ENCODE peak calls at places on chromosomes 4 and X, in eight cellular contexts. S, A, K, J, M, G, U and H are unnamed samples.

GRCh38 chr4:83285022-83285387 is 407 bp upstream of the COQ2 start:
- DNase-seq in M (peak), S (no peak), J (peak), A (peak), G (peak), U (peak), K (peak), H (peak)

GRCh38 chrX:133698298-133698697 is 283.0 kb upstream of the GPC4 start:
- DNase-seq in M (no peak), U (no peak), G (peak), A (no peak), J (no peak), K (peak), S (no peak), H (peak)

GRCh38 chrX:40474205-40474626 is 106.6 kb upstream of the ATP6AP2 start:
- DNase-seq in K (no peak), S (no peak), M (no peak), A (no peak), U (peak), J (no peak), G (peak), H (peak)

GRCh38 chr4:165663411-165663810 is 209.6 kb upstream of the TLL1 start:
- DNase-seq in U (no peak), A (no peak), M (no peak), J (no peak), G (no peak), S (no peak), K (no peak), H (no peak)

GRCh38 chr4:101651778-101652177 is 138.8 kb upstream of the BANK1 start:
- DNase-seq in A (no peak), S (no peak), U (peak), M (no peak), G (peak), K (no peak), J (no peak), H (no peak)

GRCh38 chr4:38759077-38759789 is 23.6 kb downstream of the TLR10 start:
- DNase-seq in A (peak), G (peak), K (peak), M (peak), J (peak), S (peak), U (peak), H (peak)

GRCh38 chr4:36226430-36227227 is 17.7 kb downstream of the ARAP2 start:
- DNase-seq in J (no peak), S (no peak), U (no peak), G (peak), A (no peak), M (no peak), K (no peak), H (peak)

GRCh38 chr4:65599335-65599734 is 71.0 kb downstream of the EPHA5 start:
- DNase-seq in A (no peak), S (no peak), M (no peak), K (peak), G (no peak), J (peak), U (no peak), H (no peak)

GRCh38 chrX:40154853-40155616 is 57.3 kb upstream of the BCOR start:
- DNase-seq in M (peak), S (peak), A (peak), J (peak), K (peak), U (peak), G (peak), H (peak)

GRCh38 chr4:40577588-40578253 is 51.9 kb downstream of the RBM47 start:
- DNase-seq in U (no peak), S (no peak), J (no peak), A (no peak), G (no peak), K (no peak), M (no peak), H (no peak)

GRCh38 chr4:184933311-184933710 is 85.0 kb upstream of the HELT start:
- DNase-seq in G (no peak), U (no peak), K (no peak), S (no peak), A (no peak), J (no peak), M (no peak), H (no peak)

GRCh38 chrX:48902135-48902534 is 4.4 kb downstream of the PQBP1 start:
- DNase-seq in S (no peak), J (no peak), U (no peak), A (no peak), G (no peak), K (no peak), M (no peak), H (no peak)

GRCh38 chrX:48695925-48696300 is 621 bp upstream of the SUV39H1 start:
- DNase-seq in M (no peak), U (no peak), S (no peak), A (no peak), K (no peak), G (no peak), J (peak), H (peak)

GRCh38 chr4:78510108-78510507 is 41.5 kb upstream of the ANXA3 start:
- DNase-seq in G (no peak), M (no peak), S (no peak), J (no peak), K (peak), U (no peak), A (no peak), H (no peak)

GRCh38 chr4:56790566-56791175 is 30.8 kb downstream of the SPINK2 start:
- DNase-seq in A (no peak), U (no peak), J (no peak), K (no peak), G (no peak), S (no peak), M (no peak), H (no peak)

GRCh38 chr4:88725143-88725542 is 27.5 kb upstream of the NAP1L5 start:
- DNase-seq in M (no peak), A (no peak), S (no peak), K (no peak), J (no peak), G (no peak), U (no peak), H (no peak)

GRCh38 chrX:43703211-43703791 is 47.2 kb downstream of the MAOA start:
- DNase-seq in S (no peak), A (no peak), M (no peak), J (peak), U (no peak), G (no peak), K (peak), H (no peak)

GRCh38 chr4:47374477-47374876 is 89.0 kb downstream of the COMMD8 start:
- DNase-seq in K (peak), A (no peak), S (no peak), J (peak), G (no peak), M (no peak), U (no peak), H (no peak)

GRCh38 chr4:55906999-55907398 is 41.7 kb upstream of the CEP135 start:
- DNase-seq in G (no peak), M (no peak), S (no peak), A (peak), U (no peak), J (peak), K (peak), H (no peak)

GRCh38 chr4:54547299-54548097 is 110.3 kb upstream of the KIT start:
- DNase-seq in M (no peak), A (no peak), G (peak), K (peak), J (no peak), U (no peak), S (no peak), H (peak)

GRCh38 chr4:121272526-121272925 is 108.3 kb downstream of the QRFPR start:
- DNase-seq in J (peak), M (no peak), K (peak), A (no peak), U (no peak), G (no peak), S (no peak), H (no peak)

GRCh38 chrX:10677490-10677889 is 57.1 kb upstream of the MID1 start:
- DNase-seq in K (peak), M (no peak), G (peak), U (no peak), A (no peak), J (no peak), S (no peak), H (peak)

GRCh38 chr4:73740353-73740778 is at the start of gene CXCL8:
- DNase-seq in S (no peak), K (peak), M (no peak), U (peak), A (no peak), G (peak), J (peak), H (peak)

GRCh38 chrX:131397891-131398290 is 108.8 kb upstream of the IGSF1 start:
- DNase-seq in U (no peak), M (no peak), A (no peak), G (no peak), S (no peak), K (no peak), J (no peak), H (no peak)

GRCh38 chr4:98786866-98787265 is 128.5 kb upstream of the TSPAN5 start:
- DNase-seq in U (no peak), K (peak), S (no peak), A (no peak), J (peak), M (no peak), G (no peak), H (no peak)

GRCh38 chr4:22607382-22607781 is 85.4 kb upstream of the GBA3 start:
- DNase-seq in J (peak), K (peak), U (no peak), S (no peak), A (peak), G (peak), M (peak), H (peak)

GRCh38 chr4:80367737-80368136 is 32.2 kb downstream of the CFAP299 start:
- DNase-seq in K (peak), J (peak), U (no peak), G (peak), A (no peak), S (no peak), M (no peak), H (no peak)

GRCh38 chr4:156638332-156638731 is 333.3 kb downstream of the PDGFC start:
- DNase-seq in U (no peak), S (no peak), A (no peak), M (no peak), G (no peak), K (peak), J (peak), H (no peak)